ENCODE peak calls at places on chromosomes 6 and 20, in seven cellular contexts. I is dorsolateral prefrontal cortex, F is breast epithelium, B is mesendoderm, N is cardiac fibroblast, J is tibial artery, K is heart left ventricle. V is an unnamed sample.

GRCh38 chr20:38485041-38485440 is 12.4 kb downstream of the RALGAPB start:
- DNase-seq in J (no peak), K (no peak), B (no peak), F (no peak), I (no peak), N (peak), V (no peak)

GRCh38 chr6:31568537-31568961 is 3.5 kb upstream of the LTA start:
- DNase-seq in I (no peak), J (no peak), F (no peak), N (no peak), B (no peak), K (no peak), V (no peak)

GRCh38 chr6:27007020-27007419 is 240.5 kb upstream of the PRSS16 start:
- DNase-seq in F (no peak), B (peak), K (no peak), I (no peak), N (no peak), J (no peak), V (no peak)

GRCh38 chr6:166627875-166628849 is 1.1 kb upstream of the RPS6KA2 start:
- DNase-seq in J (peak), N (peak), F (peak), I (peak), K (peak), B (peak), V (peak)

GRCh38 chr6:41428995-41429417 is 93.6 kb downstream of the NCR2 start:
- DNase-seq in K (peak), F (no peak), B (peak), J (peak), I (no peak), N (peak), V (no peak)

GRCh38 chr20:59240006-59240405 is 60.4 kb upstream of the EDN3 start:
- DNase-seq in J (no peak), N (no peak), F (no peak), I (no peak), K (no peak), B (peak), V (no peak)

GRCh38 chr20:37823276-37823980 is 79.5 kb upstream of the VSTM2L start:
- DNase-seq in F (no peak), K (no peak), I (no peak), B (peak), N (no peak), J (no peak), V (no peak)

GRCh38 chr6:106752641-106753040 is 123.3 kb downstream of the QRSL1 start:
- DNase-seq in F (no peak), J (no peak), K (no peak), N (no peak), I (no peak), B (no peak), V (no peak)

GRCh38 chr20:4951299-4951698 is 50.0 kb downstream of the SLC23A2 start:
- DNase-seq in J (no peak), I (peak), N (peak), B (peak), K (no peak), F (no peak), V (no peak)

GRCh38 chr20:13671500-13672288 is 33.0 kb upstream of the TASP1 start:
- DNase-seq in F (peak), I (no peak), B (no peak), J (no peak), K (peak), N (peak), V (no peak)

GRCh38 chr20:823326-823902 is 10.1 kb upstream of the FAM110A start:
- DNase-seq in J (peak), F (no peak), I (no peak), N (no peak), B (no peak), K (no peak), V (no peak)

GRCh38 chr20:42219005-42219404 is 600.8 kb upstream of the CHD6 start:
- DNase-seq in F (no peak), J (no peak), B (no peak), I (no peak), K (no peak), N (no peak), V (no peak)

GRCh38 chr6:42239333-42239732 is 21.7 kb upstream of the MRPS10 start:
- DNase-seq in J (no peak), I (no peak), K (no peak), F (no peak), B (peak), N (no peak), V (no peak)

GRCh38 chr20:40251284-40251932 is 437.6 kb downstream of the MAFB start:
- DNase-seq in J (no peak), B (peak), K (no peak), N (peak), F (no peak), I (no peak), V (no peak)

GRCh38 chr20:25021336-25021735 is 28.8 kb upstream of the APMAP start:
- DNase-seq in K (no peak), B (no peak), J (peak), F (no peak), I (no peak), N (no peak), V (no peak)

GRCh38 chr20:23569570-23569969 is 1.3 kb upstream of the CST9L start:
- DNase-seq in F (no peak), J (no peak), N (no peak), I (no peak), K (no peak), B (no peak), V (no peak)

GRCh38 chr6:15132854-15133670 is 112.8 kb upstream of the JARID2 start:
- DNase-seq in J (no peak), F (no peak), N (peak), B (peak), I (no peak), K (no peak), V (no peak)

GRCh38 chr6:157706883-157707282 is 116.2 kb upstream of the SNX9 start:
- DNase-seq in I (no peak), B (no peak), F (no peak), K (no peak), J (no peak), N (peak), V (no peak)

GRCh38 chr6:27502508-27503435 is 29.9 kb upstream of the ZNF184 start:
- DNase-seq in J (peak), F (no peak), B (peak), N (peak), I (no peak), K (no peak), V (peak)

GRCh38 chr20:51422912-51423667 is 119.4 kb downstream of the NFATC2 start:
- DNase-seq in B (no peak), K (no peak), N (no peak), F (no peak), I (no peak), J (no peak), V (no peak)

GRCh38 chr6:4961322-4962168 is 42.3 kb downstream of the RPP40 start:
- DNase-seq in B (no peak), K (no peak), F (no peak), N (no peak), J (no peak), I (no peak), V (no peak)

GRCh38 chr6:11218077-11218392 is 14.4 kb downstream of the NEDD9 start:
- DNase-seq in I (no peak), J (no peak), N (no peak), K (no peak), B (no peak), F (no peak), V (no peak)

GRCh38 chr20:36850759-36851158 is 25.2 kb upstream of the TLDC2 start:
- DNase-seq in I (no peak), J (no peak), F (no peak), K (no peak), N (no peak), B (no peak), V (no peak)

GRCh38 chr20:35663813-35664543 is 722 bp downstream of the CPNE1 start:
- DNase-seq in F (peak), B (peak), J (peak), K (peak), N (peak), I (peak), V (no peak)

GRCh38 chr20:24672886-24673677 is 203.7 kb downstream of the SYNDIG1 start:
- DNase-seq in N (peak), B (peak), K (no peak), J (peak), I (peak), F (no peak), V (no peak)

GRCh38 chr20:49340161-49340966 is 62.5 kb upstream of the ZNFX1 start:
- DNase-seq in I (peak), B (no peak), J (peak), F (no peak), K (no peak), N (no peak), V (no peak)

GRCh38 chr6:139008117-139008516 is 20.1 kb upstream of the REPS1 start:
- DNase-seq in F (no peak), N (no peak), J (no peak), I (no peak), K (no peak), B (no peak), V (no peak)

GRCh38 chr6:46741482-46741881 is 5.3 kb upstream of the ANKRD66 start:
- DNase-seq in K (no peak), N (no peak), B (no peak), J (no peak), F (no peak), I (no peak), V (no peak)

GRCh38 chr6:30821862-30822784 is 62.2 kb upstream of the DDR1 start:
- DNase-seq in K (no peak), N (peak), B (no peak), F (no peak), J (no peak), I (no peak), V (no peak)

GRCh38 chr6:142333431-142333830 is 31.6 kb downstream of the ADGRG6 start:
- DNase-seq in I (no peak), B (no peak), N (no peak), K (no peak), J (no peak), F (no peak), V (no peak)

GRCh38 chr6:75504902-75505233 is 11.3 kb upstream of the FILIP1 start:
- DNase-seq in N (peak), J (no peak), B (peak), F (no peak), I (no peak), K (no peak), V (no peak)

GRCh38 chr20:63740501-63741353 is 1.2 kb downstream of the SLC2A4RG start:
- DNase-seq in K (peak), F (peak), B (peak), N (peak), I (peak), J (peak), V (peak)

GRCh38 chr20:36034875-36035274 is 66.5 kb downstream of the CNBD2 start:
- DNase-seq in J (no peak), B (no peak), F (no peak), I (no peak), K (no peak), N (no peak), V (no peak)

GRCh38 chr6:32637219-32637880 is at the start of gene HLA-DQA1:
- DNase-seq in K (peak), N (no peak), F (no peak), I (no peak), J (no peak), B (no peak), V (no peak)

GRCh38 chr20:57659131-57659788 is 39.0 kb upstream of the ZBP1 start:
- DNase-seq in K (peak), F (peak), N (no peak), I (peak), B (no peak), J (peak), V (peak)

GRCh38 chr20:15930324-15931305 is 642.6 kb downstream of the KIF16B start:
- DNase-seq in K (no peak), J (no peak), F (peak), N (peak), I (no peak), B (peak), V (no peak)

GRCh38 chr20:33472868-33473267 is 17.0 kb upstream of the CBFA2T2 start:
- DNase-seq in I (no peak), K (no peak), B (no peak), N (no peak), F (no peak), J (no peak), V (no peak)

GRCh38 chr6:71294121-71294523 is 5.5 kb downstream of the OGFRL1 start:
- DNase-seq in N (peak), F (no peak), I (no peak), J (no peak), B (no peak), K (no peak), V (no peak)

GRCh38 chr6:160519133-160519532 is 144.9 kb downstream of the LPA start:
- DNase-seq in N (no peak), B (no peak), J (no peak), I (no peak), K (no peak), F (no peak), V (no peak)

GRCh38 chr6:3357669-3358068 is 98.9 kb downstream of the PSMG4 start:
- DNase-seq in B (no peak), N (no peak), I (no peak), J (no peak), F (no peak), K (no peak), V (no peak)

GRCh38 chr6:3358413-3359090 is 98.3 kb downstream of the SLC22A23 start:
- DNase-seq in F (no peak), N (no peak), I (no peak), J (no peak), B (no peak), K (no peak), V (no peak)

GRCh38 chr6:3355358-3356055 is 96.8 kb downstream of the PSMG4 start:
- DNase-seq in F (peak), I (no peak), N (no peak), B (peak), K (peak), J (peak), V (no peak)

GRCh38 chr6:3356056-3356823 is 97.5 kb downstream of the PSMG4 start:
- DNase-seq in K (peak), N (peak), J (peak), B (peak), I (peak), F (peak), V (peak)

DNA sequence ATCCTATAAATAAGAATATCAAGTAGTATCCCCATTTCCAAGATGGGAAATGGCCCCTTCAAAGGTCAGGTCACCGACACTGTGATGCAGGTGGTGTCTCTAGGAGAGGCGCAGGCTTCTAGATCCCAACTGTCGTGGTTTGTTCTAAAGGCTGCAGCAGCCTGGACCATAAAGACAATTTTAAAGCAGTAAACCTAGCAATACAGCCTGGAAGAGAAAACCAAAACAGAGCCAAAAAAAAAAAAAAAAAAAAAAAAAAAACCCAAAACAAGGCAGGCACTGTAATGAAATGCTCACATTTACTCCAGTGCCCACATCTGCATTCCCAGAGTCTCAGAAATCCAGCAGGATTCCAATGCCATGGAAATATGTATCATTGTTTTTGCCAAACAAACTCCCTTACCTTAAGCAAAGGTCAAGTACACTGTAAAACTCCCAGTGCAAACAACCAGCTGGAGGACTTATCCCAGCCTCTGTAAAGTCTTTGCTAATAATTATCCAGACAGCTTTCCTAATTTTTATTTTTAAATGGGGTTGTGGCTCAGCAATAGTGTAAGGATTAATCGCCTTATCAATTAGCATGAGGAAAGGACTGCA is 98.2 kb downstream of the PSMG4 start:
- DNase-seq in K (no peak), F (no peak), N (peak), J (no peak), B (no peak), I (no peak), V (no peak)
- H3K4me3 ChIP-seq in K (peak), F (peak), N (no peak), J (peak), B (no peak), I (peak), V (no peak)

DNA sequence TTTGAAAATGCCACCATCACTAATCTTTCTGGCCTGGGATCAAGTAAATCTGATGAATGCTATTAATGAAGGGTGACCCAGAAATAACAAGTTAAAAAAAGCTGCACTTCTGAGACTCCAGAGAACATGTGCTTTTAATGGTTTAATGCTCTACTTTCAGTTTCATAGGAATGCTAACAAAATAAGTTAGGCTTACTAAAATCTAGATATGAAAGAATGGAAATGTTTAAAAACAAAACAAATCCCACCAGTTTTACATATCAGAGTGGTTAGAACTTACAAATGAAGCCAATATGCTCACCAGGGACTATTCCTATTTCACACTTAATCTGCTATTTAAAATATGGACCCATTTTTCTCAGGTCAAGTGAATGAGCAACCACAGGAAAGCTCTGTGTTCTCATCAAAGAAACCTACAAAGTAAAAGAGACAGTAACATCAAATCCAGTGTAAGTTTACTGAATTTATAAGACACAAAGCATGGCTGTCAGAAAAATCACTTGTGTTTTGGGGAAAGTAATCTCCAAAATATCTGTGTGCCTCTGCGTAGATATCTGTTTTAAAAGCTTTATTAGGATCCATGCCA is 40.3 kb downstream of the FYN start:
- DNase-seq in F (no peak), B (no peak), I (no peak), N (no peak), K (no peak), J (no peak), V (no peak)
- H3K4me3 ChIP-seq in F (no peak), B (no peak), I (no peak), N (no peak), K (no peak), J (no peak), V (no peak)

DNA sequence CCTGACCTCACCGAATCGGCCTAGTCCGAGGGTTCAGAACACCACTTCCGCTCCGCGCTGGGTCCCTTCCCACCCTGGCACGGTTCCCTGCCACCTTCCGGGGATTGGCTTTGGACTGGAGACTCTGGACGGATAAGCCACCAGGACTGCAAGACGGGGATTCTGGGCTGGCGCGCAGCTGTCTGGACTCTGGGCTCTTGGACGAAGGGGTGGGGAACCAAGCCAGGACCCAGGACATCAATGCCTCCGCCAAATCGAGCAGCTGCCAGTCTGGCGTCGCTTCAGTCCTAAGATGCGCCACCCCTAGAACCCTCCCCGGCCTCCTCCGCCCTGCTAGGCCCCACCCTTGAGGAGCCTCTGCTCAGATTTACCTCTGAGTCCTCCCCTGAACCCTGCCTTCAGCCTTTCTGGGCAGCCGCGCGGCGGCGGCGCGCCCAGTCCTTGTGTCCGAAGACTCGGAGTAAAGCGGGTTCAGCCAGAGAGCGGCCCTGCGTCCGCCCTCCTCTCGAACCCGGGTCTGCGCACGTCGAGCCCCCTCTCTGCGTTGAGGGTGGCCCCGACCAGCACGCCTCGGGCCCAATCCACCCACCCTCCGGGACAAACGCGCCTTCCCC is 1.2 kb downstream of the KCNK17 start:
- DNase-seq in N (no peak), J (no peak), F (no peak), B (no peak), K (peak), I (no peak), V (peak)
- H3K4me3 ChIP-seq in N (no peak), J (peak), F (peak), B (no peak), K (peak), I (peak), V (no peak)

GRCh38 chr20:26207237-26207966 is 510.7 kb upstream of the ZNF337 start:
- DNase-seq in K (no peak), B (no peak), F (no peak), I (no peak), J (no peak), N (no peak), V (no peak)
- H3K4me3 ChIP-seq in K (no peak), B (no peak), F (no peak), I (peak), J (no peak), N (no peak), V (no peak)

GRCh38 chr6:7728855-7729590 is 3.1 kb downstream of the BMP6 start:
- DNase-seq in I (no peak), J (no peak), N (peak), B (peak), F (no peak), K (no peak), V (no peak)
- H3K4me3 ChIP-seq in I (peak), J (peak), N (peak), B (no peak), F (peak), K (peak), V (no peak)

GRCh38 chr6:143346004-143346403 is 104.5 kb downstream of the ADAT2 start:
- DNase-seq in K (no peak), F (no peak), N (no peak), J (no peak), I (no peak), B (no peak), V (no peak)
- H3K4me3 ChIP-seq in K (no peak), F (no peak), N (no peak), J (no peak), I (no peak), B (no peak), V (no peak)